ENCODE peak calls at places on chromosomes 1 and 21, in ten cellular contexts. One of them, this sample, is unnamed.

GRCh38 chr21:29102791-29103257 is 27.6 kb upstream of the MAP3K7CL start:
- DNase-seq in HepG2: peak; percentile 5
- DNase-seq in adrenal gland: no peak
- DNase-seq in heart left ventricle: no peak
- DNase-seq in uterus: no peak
- DNase-seq in H1: no peak
- DNase-seq in IMR-90: peak; percentile 61
- DNase-seq in esophagus squamous epithelium: no peak
- DNase-seq in A549: no peak
- DNase-seq in GM12891: no peak
- DNase-seq in this sample: no peak

GRCh38 chr21:39452965-39453332 is 1.2 kb downstream of the SH3BGR start:
- DNase-seq in HepG2: no peak
- DNase-seq in adrenal gland: no peak
- DNase-seq in heart left ventricle: no peak
- DNase-seq in uterus: no peak
- DNase-seq in H1: no peak
- DNase-seq in IMR-90: no peak
- DNase-seq in esophagus squamous epithelium: no peak
- DNase-seq in A549: no peak
- DNase-seq in GM12891: no peak
- DNase-seq in this sample: no peak

GRCh38 chr1:31397360-31398095 is 15.5 kb upstream of the SERINC2 start:
- DNase-seq in HepG2: no peak
- DNase-seq in adrenal gland: no peak
- DNase-seq in heart left ventricle: no peak
- DNase-seq in uterus: no peak
- DNase-seq in H1: no peak
- DNase-seq in IMR-90: peak; percentile 38
- DNase-seq in esophagus squamous epithelium: no peak
- DNase-seq in A549: no peak
- DNase-seq in GM12891: no peak
- DNase-seq in this sample: no peak

GRCh38 chr1:33537885-33538284 is 65.4 kb downstream of the ZSCAN20 start:
- DNase-seq in HepG2: no peak
- DNase-seq in adrenal gland: no peak
- DNase-seq in heart left ventricle: no peak
- DNase-seq in uterus: no peak
- DNase-seq in H1: no peak
- DNase-seq in IMR-90: no peak
- DNase-seq in esophagus squamous epithelium: no peak
- DNase-seq in A549: no peak
- DNase-seq in GM12891: no peak
- DNase-seq in this sample: no peak

GRCh38 chr1:207085887-207086286 is 2.8 kb upstream of the C4BPB start:
- DNase-seq in HepG2: no peak
- DNase-seq in adrenal gland: no peak
- DNase-seq in heart left ventricle: no peak
- DNase-seq in uterus: no peak
- DNase-seq in H1: no peak
- DNase-seq in IMR-90: no peak
- DNase-seq in esophagus squamous epithelium: no peak
- DNase-seq in A549: no peak
- DNase-seq in GM12891: no peak
- DNase-seq in this sample: no peak

GRCh38 chr1:245500546-245500945 is 345.8 kb downstream of the KIF26B start:
- DNase-seq in HepG2: no peak
- DNase-seq in adrenal gland: peak; percentile 88
- DNase-seq in heart left ventricle: no peak
- DNase-seq in uterus: no peak
- DNase-seq in H1: no peak
- DNase-seq in IMR-90: peak; percentile 66
- DNase-seq in esophagus squamous epithelium: no peak
- DNase-seq in A549: no peak
- DNase-seq in GM12891: no peak
- DNase-seq in this sample: peak; percentile 80

GRCh38 chr1:246798107-246798506 is 73.9 kb downstream of the SCCPDH start:
- DNase-seq in HepG2: no peak
- DNase-seq in adrenal gland: no peak
- DNase-seq in heart left ventricle: no peak
- DNase-seq in uterus: no peak
- DNase-seq in H1: no peak
- DNase-seq in IMR-90: no peak
- DNase-seq in esophagus squamous epithelium: no peak
- DNase-seq in A549: no peak
- DNase-seq in GM12891: no peak
- DNase-seq in this sample: no peak

GRCh38 chr1:25041869-25042268 is 111.8 kb upstream of the RUNX3 start:
- DNase-seq in HepG2: no peak
- DNase-seq in adrenal gland: no peak
- DNase-seq in heart left ventricle: peak; percentile 34
- DNase-seq in uterus: no peak
- DNase-seq in H1: no peak
- DNase-seq in IMR-90: no peak
- DNase-seq in esophagus squamous epithelium: no peak
- DNase-seq in A549: no peak
- DNase-seq in GM12891: no peak
- DNase-seq in this sample: no peak

GRCh38 chr1:177411371-177411770 is 240.6 kb downstream of the BRINP2 start:
- DNase-seq in HepG2: no peak
- DNase-seq in adrenal gland: no peak
- DNase-seq in heart left ventricle: no peak
- DNase-seq in uterus: no peak
- DNase-seq in H1: no peak
- DNase-seq in IMR-90: no peak
- DNase-seq in esophagus squamous epithelium: no peak
- DNase-seq in A549: no peak
- DNase-seq in GM12891: no peak
- DNase-seq in this sample: no peak

GRCh38 chr21:35236090-35236489 is 187.0 kb upstream of the RUNX1 start:
- DNase-seq in HepG2: no peak
- DNase-seq in adrenal gland: no peak
- DNase-seq in heart left ventricle: no peak
- DNase-seq in uterus: no peak
- DNase-seq in H1: no peak
- DNase-seq in IMR-90: no peak
- DNase-seq in esophagus squamous epithelium: no peak
- DNase-seq in A549: no peak
- DNase-seq in GM12891: no peak
- DNase-seq in this sample: no peak

GRCh38 chr1:43293171-43293570 is 7.6 kb upstream of the TIE1 start:
- DNase-seq in HepG2: no peak
- DNase-seq in adrenal gland: no peak
- DNase-seq in heart left ventricle: no peak
- DNase-seq in uterus: no peak
- DNase-seq in H1: no peak
- DNase-seq in IMR-90: no peak
- DNase-seq in esophagus squamous epithelium: no peak
- DNase-seq in A549: no peak
- DNase-seq in GM12891: no peak
- DNase-seq in this sample: no peak

GRCh38 chr1:20484526-20485462 is 1.2 kb downstream of the CAMK2N1 start:
- DNase-seq in HepG2: no peak
- DNase-seq in adrenal gland: peak; percentile 36
- DNase-seq in heart left ventricle: no peak
- DNase-seq in uterus: no peak
- DNase-seq in H1: no peak
- DNase-seq in IMR-90: no peak
- DNase-seq in esophagus squamous epithelium: no peak
- DNase-seq in A549: no peak
- DNase-seq in GM12891: no peak
- DNase-seq in this sample: no peak

GRCh38 chr1:20486457-20487235 is 636 bp upstream of the CAMK2N1 start:
- DNase-seq in HepG2: peak; percentile 84
- DNase-seq in adrenal gland: peak; percentile 90
- DNase-seq in heart left ventricle: peak; percentile 88
- DNase-seq in uterus: peak; percentile 85
- DNase-seq in H1: no peak
- DNase-seq in IMR-90: peak; percentile 61
- DNase-seq in esophagus squamous epithelium: no peak
- DNase-seq in A549: peak; percentile 50
- DNase-seq in GM12891: no peak
- DNase-seq in this sample: peak; percentile 28

GRCh38 chr1:20487236-20487590 is 1.2 kb upstream of the CAMK2N1 start:
- DNase-seq in HepG2: no peak
- DNase-seq in adrenal gland: no peak
- DNase-seq in heart left ventricle: no peak
- DNase-seq in uterus: no peak
- DNase-seq in H1: no peak
- DNase-seq in IMR-90: no peak
- DNase-seq in esophagus squamous epithelium: no peak
- DNase-seq in A549: no peak
- DNase-seq in GM12891: no peak
- DNase-seq in this sample: no peak

GRCh38 chr1:20483833-20484525 is 2.0 kb downstream of the CAMK2N1 start:
- DNase-seq in HepG2: no peak
- DNase-seq in adrenal gland: peak; percentile 39
- DNase-seq in heart left ventricle: no peak
- DNase-seq in uterus: no peak
- DNase-seq in H1: no peak
- DNase-seq in IMR-90: peak; percentile 22
- DNase-seq in esophagus squamous epithelium: no peak
- DNase-seq in A549: no peak
- DNase-seq in GM12891: peak; percentile 33
- DNase-seq in this sample: no peak

GRCh38 chr1:20485527-20486456 is at the start of gene CAMK2N1:
- DNase-seq in HepG2: peak; percentile 55
- DNase-seq in adrenal gland: peak; percentile 80
- DNase-seq in heart left ventricle: peak; percentile 87
- DNase-seq in uterus: peak; percentile 75
- DNase-seq in H1: no peak
- DNase-seq in IMR-90: peak; percentile 67
- DNase-seq in esophagus squamous epithelium: no peak
- DNase-seq in A549: peak; percentile 66
- DNase-seq in GM12891: peak; percentile 47
- DNase-seq in this sample: peak; percentile 39
- TF ChIP-seq POLR2A in HepG2: no peak
- TF ChIP-seq POLR2A in adrenal gland: peak; percentile 71
- TF ChIP-seq POLR2A in heart left ventricle: no peak
- TF ChIP-seq POLR2A in uterus: no peak
- TF ChIP-seq POLR2A in H1: no peak
- TF ChIP-seq POLR2A in IMR-90: peak; percentile 78
- TF ChIP-seq POLR2A in esophagus squamous epithelium: no peak
- TF ChIP-seq POLR2A in A549: no peak
- TF ChIP-seq POLR2A in GM12891: no peak
- TF ChIP-seq POLR2A in this sample: no peak

GRCh38 chr1:29830916-29831315 is 594.6 kb downstream of the PTPRU start:
- DNase-seq in HepG2: no peak
- DNase-seq in adrenal gland: no peak
- DNase-seq in heart left ventricle: no peak
- DNase-seq in uterus: no peak
- DNase-seq in H1: no peak
- DNase-seq in IMR-90: no peak
- DNase-seq in esophagus squamous epithelium: no peak
- DNase-seq in A549: no peak
- DNase-seq in GM12891: no peak
- DNase-seq in this sample: no peak

GRCh38 chr1:29831500-29832117 is 595.3 kb downstream of the PTPRU start:
- DNase-seq in HepG2: no peak
- DNase-seq in adrenal gland: no peak
- DNase-seq in heart left ventricle: no peak
- DNase-seq in uterus: no peak
- DNase-seq in H1: no peak
- DNase-seq in IMR-90: no peak
- DNase-seq in esophagus squamous epithelium: no peak
- DNase-seq in A549: no peak
- DNase-seq in GM12891: no peak
- DNase-seq in this sample: no peak

GRCh38 chr1:29828526-29829447 is 592.5 kb downstream of the PTPRU start:
- DNase-seq in HepG2: no peak
- DNase-seq in adrenal gland: no peak
- DNase-seq in heart left ventricle: no peak
- DNase-seq in uterus: no peak
- DNase-seq in H1: no peak
- DNase-seq in IMR-90: no peak
- DNase-seq in esophagus squamous epithelium: no peak
- DNase-seq in A549: no peak
- DNase-seq in GM12891: no peak
- DNase-seq in this sample: no peak

GRCh38 chr1:29829448-29830344 is 593.4 kb downstream of the PTPRU start:
- DNase-seq in HepG2: no peak
- DNase-seq in adrenal gland: no peak
- DNase-seq in heart left ventricle: no peak
- DNase-seq in uterus: no peak
- DNase-seq in H1: no peak
- DNase-seq in IMR-90: no peak
- DNase-seq in esophagus squamous epithelium: no peak
- DNase-seq in A549: no peak
- DNase-seq in GM12891: no peak
- DNase-seq in this sample: no peak

DNA sequence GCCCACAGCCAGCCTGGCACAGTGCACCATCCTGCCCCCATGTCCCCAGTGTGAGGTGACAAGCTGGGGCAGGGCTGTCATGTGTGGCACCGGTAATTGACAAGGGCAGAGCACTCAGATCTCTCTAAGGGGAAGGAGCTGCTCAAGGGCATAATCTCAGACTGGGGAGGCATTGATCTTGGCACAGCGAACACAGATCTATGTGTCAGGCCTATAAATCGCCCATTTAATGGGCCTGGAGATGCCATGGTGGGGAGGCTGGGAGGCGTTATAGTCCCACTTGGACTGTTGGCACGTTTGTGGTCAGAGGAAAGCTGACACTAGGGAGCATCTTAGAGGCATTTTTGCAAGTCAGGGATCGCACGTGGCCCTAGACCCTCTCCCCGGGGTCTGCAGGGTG is 594.1 kb downstream of the PTPRU start:
- DNase-seq in HepG2: no peak
- DNase-seq in adrenal gland: no peak
- DNase-seq in heart left ventricle: no peak
- DNase-seq in uterus: no peak
- DNase-seq in H1: no peak
- DNase-seq in IMR-90: no peak
- DNase-seq in esophagus squamous epithelium: no peak
- DNase-seq in A549: no peak
- DNase-seq in GM12891: no peak
- DNase-seq in this sample: no peak
- TF ChIP-seq POLR2A in HepG2: no peak
- TF ChIP-seq POLR2A in adrenal gland: no peak
- TF ChIP-seq POLR2A in heart left ventricle: no peak
- TF ChIP-seq POLR2A in uterus: no peak
- TF ChIP-seq POLR2A in H1: no peak
- TF ChIP-seq POLR2A in IMR-90: no peak
- TF ChIP-seq POLR2A in esophagus squamous epithelium: no peak
- TF ChIP-seq POLR2A in A549: no peak
- TF ChIP-seq POLR2A in GM12891: no peak
- TF ChIP-seq POLR2A in this sample: no peak

GRCh38 chr1:12527564-12527963 is 90.4 kb downstream of the DHRS3 start:
- DNase-seq in HepG2: no peak
- DNase-seq in adrenal gland: no peak
- DNase-seq in heart left ventricle: no peak
- DNase-seq in uterus: no peak
- DNase-seq in H1: no peak
- DNase-seq in IMR-90: no peak
- DNase-seq in esophagus squamous epithelium: no peak
- DNase-seq in A549: no peak
- DNase-seq in GM12891: no peak
- DNase-seq in this sample: no peak
- TF ChIP-seq POLR2A in HepG2: no peak
- TF ChIP-seq POLR2A in adrenal gland: no peak
- TF ChIP-seq POLR2A in heart left ventricle: no peak
- TF ChIP-seq POLR2A in uterus: no peak
- TF ChIP-seq POLR2A in H1: no peak
- TF ChIP-seq POLR2A in IMR-90: no peak
- TF ChIP-seq POLR2A in esophagus squamous epithelium: no peak
- TF ChIP-seq POLR2A in A549: no peak
- TF ChIP-seq POLR2A in GM12891: no peak
- TF ChIP-seq POLR2A in this sample: no peak

GRCh38 chr1:180502361-180503273 is at the start of gene ACBD6:
- DNase-seq in HepG2: peak; percentile 71
- DNase-seq in adrenal gland: peak; percentile 88
- DNase-seq in heart left ventricle: peak; percentile 91
- DNase-seq in uterus: peak; percentile 77
- DNase-seq in H1: peak; percentile 54
- DNase-seq in IMR-90: peak; percentile 83
- DNase-seq in esophagus squamous epithelium: peak; percentile 42
- DNase-seq in A549: peak; percentile 88
- DNase-seq in GM12891: peak; percentile 64
- DNase-seq in this sample: peak; percentile 67
- TF ChIP-seq POLR2A in HepG2: peak; percentile 73
- TF ChIP-seq POLR2A in adrenal gland: peak; percentile 74
- TF ChIP-seq POLR2A in heart left ventricle: no peak
- TF ChIP-seq POLR2A in uterus: peak; percentile 9
- TF ChIP-seq POLR2A in H1: peak; percentile 87
- TF ChIP-seq POLR2A in IMR-90: peak; percentile 73
- TF ChIP-seq POLR2A in esophagus squamous epithelium: no peak
- TF ChIP-seq POLR2A in A549: peak; percentile 80
- TF ChIP-seq POLR2A in GM12891: no peak
- TF ChIP-seq POLR2A in this sample: no peak

This sample was measured in prostate gland.